ENCODE peak calls at places on chromosomes 3 and 15, in ten cellular contexts. T, F, K, D, W, H, E, Q, V and N are unnamed samples.

GRCh38 chr3:109132801-109133473 is 3.6 kb upstream of the C3orf85 start:
- DNase-seq in W (no peak), V (no peak), T (no peak), Q (peak), K (no peak), D (no peak), F (no peak), E (peak), H (no peak), N (no peak)

GRCh38 chr3:23775254-23775909 is 30.4 kb upstream of the UBE2E1 start:
- DNase-seq in F (no peak), V (no peak), H (no peak), T (no peak), W (no peak), D (no peak), Q (no peak), K (no peak), E (no peak), N (no peak)

GRCh38 chr3:179398574-179399249 is 51.2 kb downstream of the MFN1 start:
- DNase-seq in T (no peak), H (no peak), K (no peak), Q (no peak), V (no peak), D (no peak), F (no peak), W (no peak), E (no peak), N (no peak)

GRCh38 chr3:67462185-67462584 is 192.2 kb downstream of the SUCLG2 start:
- DNase-seq in K (no peak), H (no peak), V (no peak), Q (no peak), F (no peak), T (no peak), W (no peak), D (no peak), E (no peak), N (no peak)

GRCh38 chr3:150521458-150521857 is 24.8 kb downstream of the SERP1 start:
- DNase-seq in W (no peak), V (no peak), K (no peak), F (no peak), H (no peak), T (no peak), Q (no peak), E (no peak), D (no peak), N (no peak)

GRCh38 chr15:29066310-29066709 is 180.5 kb downstream of the APBA2 start:
- DNase-seq in F (no peak), E (no peak), D (no peak), K (no peak), V (no peak), H (no peak), W (no peak), T (no peak), Q (no peak), N (no peak)

GRCh38 chr15:52784799-52785671 is 5.1 kb downstream of the ONECUT1 start:
- DNase-seq in E (no peak), D (no peak), Q (no peak), T (no peak), F (no peak), V (peak), H (no peak), W (no peak), K (peak), N (no peak)

GRCh38 chr3:116005404-116005803 is 382.1 kb downstream of the GAP43 start:
- DNase-seq in D (no peak), W (no peak), F (no peak), H (no peak), E (no peak), K (no peak), Q (no peak), V (no peak), T (no peak), N (no peak)

GRCh38 chr15:77533530-77533929 is 99.2 kb downstream of the LINGO1 start:
- DNase-seq in W (no peak), H (no peak), Q (no peak), V (peak), D (no peak), F (no peak), K (no peak), E (no peak), T (no peak), N (no peak)

GRCh38 chr3:86814918-86815655 is 175.9 kb downstream of the VGLL3 start:
- DNase-seq in W (no peak), E (no peak), K (no peak), V (peak), F (no peak), T (no peak), Q (no peak), H (no peak), D (no peak), N (no peak)

GRCh38 chr3:176159796-176160195 is 1037.5 kb downstream of the TBL1XR1 start:
- DNase-seq in K (no peak), W (no peak), D (no peak), E (no peak), T (no peak), V (no peak), Q (no peak), F (no peak), H (no peak), N (no peak)

GRCh38 chr3:44030690-44031344 is 210.9 kb upstream of the TOPAZ1 start:
- DNase-seq in W (no peak), H (no peak), V (no peak), E (no peak), Q (no peak), D (no peak), F (no peak), K (no peak), T (no peak), N (no peak)

GRCh38 chr3:56322862-56323261 is 145.4 kb downstream of the ERC2 start:
- DNase-seq in F (no peak), T (no peak), Q (no peak), D (no peak), W (no peak), H (no peak), E (no peak), K (no peak), V (no peak), N (no peak)

DNA sequence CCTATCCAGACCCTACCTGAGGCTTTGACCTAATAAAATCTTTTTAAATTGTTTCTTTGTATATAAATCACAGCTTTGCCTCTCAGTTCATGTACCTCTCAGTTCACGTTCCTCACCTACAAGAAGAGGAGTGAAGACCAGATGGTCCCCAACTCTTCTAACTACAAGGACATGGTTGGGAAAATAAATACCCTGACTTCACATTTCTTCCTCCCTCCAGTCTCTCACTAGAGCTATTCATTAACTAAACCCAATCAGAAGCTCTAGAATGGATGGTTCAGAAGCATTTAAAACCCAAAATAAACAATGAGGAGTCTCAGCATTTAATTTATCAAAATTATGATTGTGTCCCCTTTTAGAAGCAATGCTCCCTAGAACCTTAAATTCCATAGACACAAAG is 97.3 kb upstream of the AGTR1 start:
- DNase-seq in W (no peak), H (no peak), Q (no peak), V (no peak), E (no peak), F (no peak), T (no peak), K (no peak), D (no peak), N (no peak)
- TF ChIP-seq POLR2AphosphoS5 in W (no peak), H (no peak), Q (no peak), V (no peak), E (no peak), F (no peak), T (no peak), K (no peak), D (no peak), N (no peak)

DNA sequence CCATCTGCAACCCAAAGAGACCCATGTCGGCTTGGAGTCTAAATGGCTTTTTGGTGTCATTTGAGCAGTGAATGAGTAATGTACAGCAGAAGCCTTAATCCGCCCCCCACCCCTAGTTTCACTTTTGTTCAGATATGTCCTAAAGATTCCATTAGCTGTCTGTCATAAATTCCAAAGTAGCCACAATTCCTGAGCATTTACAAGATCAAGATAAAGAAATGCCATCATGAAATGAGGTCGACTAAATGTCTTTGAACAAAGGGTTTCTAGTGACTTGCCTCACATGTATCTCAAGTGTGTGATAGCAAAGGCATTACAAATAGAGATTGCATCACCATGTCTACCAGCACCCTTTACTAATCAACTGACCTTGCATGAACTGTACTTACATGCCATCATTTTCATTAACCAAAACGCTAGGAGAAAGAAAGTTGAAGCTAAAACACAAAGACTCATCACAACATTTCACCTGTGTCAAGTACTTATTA is 123.8 kb upstream of the PHLDB2 start:
- DNase-seq in D (no peak), E (no peak), K (no peak), T (no peak), V (no peak), W (no peak), F (no peak), H (peak), Q (no peak), N (no peak)
- TF ChIP-seq POLR2AphosphoS5 in D (no peak), E (peak), K (no peak), T (no peak), V (no peak), W (no peak), F (no peak), H (peak), Q (no peak), N (no peak)

DNA sequence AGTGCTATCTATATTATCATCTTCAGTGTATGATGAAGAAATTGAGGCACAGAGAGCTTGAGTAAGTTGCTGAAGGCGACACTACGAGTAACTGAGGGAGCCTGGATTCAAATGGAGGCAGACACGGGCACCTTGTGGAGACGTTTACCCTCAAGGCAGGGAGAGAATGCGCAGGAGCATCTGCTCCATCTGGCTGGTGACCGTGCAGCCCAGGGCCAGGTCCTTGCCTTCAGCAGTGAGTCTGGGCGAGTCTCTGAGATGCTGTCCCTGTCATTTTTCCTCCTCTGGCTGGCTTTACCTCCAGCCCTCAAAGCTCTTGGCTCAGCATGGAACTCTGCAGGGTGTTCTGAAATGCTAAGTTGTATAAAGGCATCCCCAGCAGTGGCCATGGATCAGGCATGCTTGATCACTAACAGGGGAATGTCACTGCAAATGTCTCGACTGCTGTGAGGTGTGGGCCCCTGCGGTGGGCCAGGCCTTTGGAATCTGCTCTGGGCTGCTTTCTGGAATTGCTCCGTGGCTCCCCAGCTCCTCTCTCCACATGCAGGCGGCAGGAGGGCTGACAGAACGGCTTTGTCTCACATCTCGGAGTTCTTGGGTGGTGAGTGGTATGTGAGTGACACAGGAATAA is 19.7 kb downstream of the SPSB4 start:
- DNase-seq in K (peak), T (no peak), Q (no peak), E (no peak), H (no peak), F (peak), W (no peak), D (no peak), V (peak), N (no peak)
- TF ChIP-seq POLR2AphosphoS5 in K (peak), T (no peak), Q (no peak), E (no peak), H (no peak), F (no peak), W (no peak), D (no peak), V (no peak), N (no peak)

GRCh38 chr3:127751782-127752181 is 70.5 kb downstream of the MGLL start:
- DNase-seq in Q (no peak), T (no peak), W (no peak), D (no peak), V (no peak), E (no peak), F (no peak), K (no peak), H (no peak), N (no peak)

GRCh38 chr3:127753338-127753737 is 69.0 kb downstream of the MGLL start:
- DNase-seq in H (no peak), F (no peak), K (no peak), T (no peak), D (no peak), W (no peak), Q (no peak), V (no peak), E (no peak), N (peak)

GRCh38 chr3:127753898-127754410 is 68.4 kb downstream of the MGLL start:
- DNase-seq in D (no peak), H (no peak), F (no peak), T (no peak), K (no peak), V (no peak), W (no peak), Q (no peak), E (no peak), N (peak)

GRCh38 chr3:127755305-127755681 is 67.0 kb downstream of the MGLL start:
- DNase-seq in D (no peak), T (no peak), H (no peak), W (no peak), Q (no peak), E (no peak), V (no peak), K (no peak), F (no peak), N (peak)

DNA sequence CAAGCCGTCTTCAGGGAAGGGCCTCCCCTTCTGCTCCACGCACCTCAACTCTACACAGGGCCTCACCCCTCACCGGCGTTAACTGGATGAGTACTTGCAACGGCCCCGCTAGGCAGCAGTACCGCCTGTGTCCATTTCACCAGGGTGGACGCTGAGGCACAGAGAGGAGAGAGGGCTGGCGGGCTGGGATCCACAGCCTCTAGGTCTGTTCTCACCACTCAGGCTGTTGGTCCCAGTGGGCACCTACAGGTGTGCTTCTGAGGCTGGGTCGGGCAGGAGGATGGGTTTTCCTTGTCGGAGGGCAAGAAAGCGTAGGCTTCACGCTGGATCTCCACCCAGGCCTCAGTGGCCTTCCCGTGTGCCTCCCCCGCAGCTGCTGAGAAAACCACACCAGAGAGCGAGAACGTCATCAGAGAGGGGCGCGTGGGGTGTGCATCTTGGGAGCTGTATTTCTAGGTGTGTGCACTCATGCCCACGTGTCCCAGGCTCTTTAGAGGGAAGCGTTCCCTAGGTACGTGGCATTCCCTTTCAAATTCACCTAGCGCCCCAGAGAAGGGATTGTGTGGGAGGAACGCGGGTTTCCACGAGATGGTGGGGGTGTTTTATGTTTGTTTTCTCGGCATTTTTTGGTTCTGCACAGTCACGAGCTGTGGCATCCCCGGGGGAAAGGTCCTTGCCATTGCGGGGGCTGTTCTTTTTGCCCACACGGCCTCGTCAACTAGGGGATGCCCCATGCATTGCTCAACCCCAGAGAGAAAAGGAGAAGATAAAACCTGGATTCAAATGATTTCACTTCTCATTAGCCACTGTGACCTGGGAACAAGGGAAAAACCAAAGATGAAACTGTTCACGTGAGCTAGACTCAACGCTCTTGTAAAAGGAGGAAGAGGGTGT is 67.7 kb downstream of the MGLL start:
- DNase-seq in E (no peak), V (no peak), D (no peak), H (no peak), F (no peak), W (no peak), T (no peak), Q (no peak), K (no peak), N (peak)
- TF ChIP-seq POLR2AphosphoS5 in E (no peak), V (no peak), D (no peak), H (no peak), F (no peak), W (no peak), T (no peak), Q (no peak), K (no peak), N (no peak)

GRCh38 chr15:68608206-68608843 is 29.5 kb downstream of the CORO2B start:
- DNase-seq in D (peak), K (no peak), H (no peak), F (no peak), Q (peak), V (peak), T (no peak), W (no peak), E (no peak), N (peak)
- TF ChIP-seq POLR2AphosphoS5 in D (peak), K (no peak), H (no peak), F (peak), Q (peak), V (no peak), T (no peak), W (no peak), E (peak), N (peak)

GRCh38 chr3:138923531-138923994 is 23.4 kb downstream of the FOXL2 start:
- DNase-seq in H (peak), W (peak), Q (peak), K (peak), F (peak), D (peak), V (peak), T (no peak), E (peak), N (peak)
- TF ChIP-seq POLR2AphosphoS5 in H (no peak), W (no peak), Q (no peak), K (no peak), F (no peak), D (no peak), V (no peak), T (no peak), E (no peak), N (no peak)

DNA sequence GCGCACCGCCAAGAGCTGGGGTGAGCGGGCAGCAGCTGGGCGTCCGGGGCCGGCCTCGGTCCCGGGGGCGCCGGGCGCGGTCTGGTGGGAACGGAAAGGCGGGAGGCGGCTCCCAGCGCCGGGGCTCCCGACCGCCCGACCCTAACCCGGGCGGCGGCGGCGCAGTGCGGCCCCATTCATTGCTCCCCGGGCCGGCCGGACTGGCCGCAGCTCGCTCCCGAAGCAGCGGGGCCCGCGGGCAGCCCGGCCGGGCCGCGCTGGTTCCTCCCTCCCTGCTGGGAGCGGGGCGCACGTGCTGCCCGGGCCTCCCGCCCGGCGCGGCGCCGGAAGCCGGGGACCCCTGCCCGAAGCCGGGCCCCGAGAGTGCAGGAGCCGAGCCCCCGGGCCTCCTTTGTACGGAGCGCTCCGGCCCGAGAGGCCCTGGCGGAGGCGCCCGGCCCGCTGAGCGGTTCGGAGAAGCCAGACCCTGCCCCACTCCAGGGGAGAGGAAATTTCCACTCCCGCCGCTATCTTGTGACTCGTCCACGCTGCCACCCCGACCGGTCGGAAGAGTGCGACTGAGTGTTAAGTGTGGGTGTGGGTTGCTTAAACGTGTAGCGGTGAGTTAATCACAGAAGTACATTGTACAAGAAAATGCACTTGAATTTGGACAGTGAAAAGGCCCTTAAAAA is 583 bp downstream of the ATP1B3 start:
- DNase-seq in D (peak), H (no peak), W (peak), T (peak), K (no peak), E (peak), Q (peak), F (peak), V (peak), N (peak)
- TF ChIP-seq POLR2AphosphoS5 in D (peak), H (no peak), W (no peak), T (no peak), K (peak), E (peak), Q (peak), F (no peak), V (no peak), N (peak)

GRCh38 chr15:98874359-98874758 is 133.2 kb downstream of the PGPEP1L start:
- DNase-seq in T (no peak), W (no peak), D (no peak), E (no peak), V (no peak), K (no peak), F (no peak), Q (no peak), H (no peak), N (no peak)

GRCh38 chr15:98874773-98875172 is 132.8 kb downstream of the PGPEP1L start:
- DNase-seq in T (no peak), E (no peak), Q (no peak), K (no peak), V (no peak), F (no peak), D (no peak), W (no peak), H (no peak), N (no peak)

GRCh38 chr15:98872777-98873176 is 134.8 kb downstream of the PGPEP1L start:
- DNase-seq in D (no peak), H (no peak), W (no peak), K (no peak), E (no peak), T (no peak), F (no peak), V (no peak), Q (no peak), N (no peak)

GRCh38 chr15:98875309-98875708 is 132.3 kb downstream of the PGPEP1L start:
- DNase-seq in D (no peak), H (no peak), W (no peak), V (no peak), K (no peak), T (no peak), Q (no peak), F (no peak), E (no peak), N (no peak)

GRCh38 chr15:98873441-98874218 is 134.0 kb downstream of the PGPEP1L start:
- DNase-seq in T (no peak), D (no peak), E (no peak), F (no peak), W (no peak), H (peak), K (no peak), Q (no peak), V (no peak), N (peak)
- TF ChIP-seq POLR2AphosphoS5 in T (no peak), D (no peak), E (no peak), F (no peak), W (no peak), H (no peak), K (no peak), Q (no peak), V (no peak), N (no peak)

GRCh38 chr3:29609007-29609805 is 328.3 kb downstream of the RBMS3 start:
- DNase-seq in T (no peak), W (no peak), F (no peak), E (no peak), V (no peak), K (no peak), H (no peak), D (no peak), Q (no peak), N (no peak)
- TF ChIP-seq POLR2AphosphoS5 in T (no peak), W (no peak), F (no peak), E (no peak), V (no peak), K (no peak), H (no peak), D (no peak), Q (no peak), N (no peak)

GRCh38 chr3:14803981-14804834 is 14.6 kb upstream of the FGD5 start:
- DNase-seq in F (no peak), H (no peak), E (no peak), T (no peak), K (no peak), W (no peak), V (peak), D (no peak), Q (no peak), N (peak)
- TF ChIP-seq POLR2AphosphoS5 in F (no peak), H (no peak), E (no peak), T (no peak), K (no peak), W (no peak), V (no peak), D (no peak), Q (no peak), N (peak)